ENCODE peak calls at places on chromosomes 4 and X, in nine cellular contexts. T, Z, R, B, F, Y, J, G and V are unnamed samples.

GRCh38 chr4:36551697-36552214 is 270.3 kb downstream of the DTHD1 start:
- DNase-seq in B (no peak), G (no peak), F (no peak), J (no peak), T (no peak), Z (no peak), R (peak; percentile 94), Y (no peak), V (no peak)

GRCh38 chrX:20906571-20906970 is 467.6 kb upstream of the CNKSR2 start:
- DNase-seq in F (no peak), Z (no peak), G (no peak), R (peak; percentile 16), Y (peak; percentile 51), T (no peak), B (no peak), J (no peak), V (no peak)

GRCh38 chr4:81447551-81448266 is 24.0 kb downstream of the RASGEF1B start:
- DNase-seq in Z (no peak), B (no peak), T (no peak), F (no peak), Y (no peak), R (no peak), J (no peak), G (no peak), V (no peak)

GRCh38 chrX:2638279-2638678 is 52.8 kb upstream of the CD99 start:
- DNase-seq in F (no peak), G (no peak), Z (no peak), J (no peak), B (no peak), R (no peak), T (no peak), Y (no peak), V (no peak)

GRCh38 chrX:41273638-41274037 is 60.3 kb upstream of the DDX3X start:
- DNase-seq in T (no peak), F (no peak), R (peak; percentile 17), J (no peak), Y (peak; percentile 18), G (no peak), B (no peak), Z (no peak), V (no peak)

GRCh38 chr4:74805601-74806000 is 11.3 kb upstream of the BTC start:
- DNase-seq in F (no peak), R (peak; percentile 42), B (no peak), G (no peak), Z (no peak), T (no peak), J (no peak), Y (peak; percentile 83), V (no peak)

GRCh38 chr4:167775374-167775773 is 317.0 kb upstream of the ANXA10 start:
- DNase-seq in G (no peak), F (no peak), Y (peak; percentile 77), B (no peak), Z (no peak), T (no peak), R (peak; percentile 64), J (no peak), V (peak; percentile 1)

GRCh38 chrX:13254076-13254785 is 65.6 kb downstream of the ATXN3L start:
- DNase-seq in J (peak; percentile 32), Y (peak; percentile 65), F (no peak), G (peak; percentile 43), R (peak; percentile 14), Z (no peak), B (peak; percentile 38), T (peak; percentile 5), V (no peak)

GRCh38 chr4:111020961-111021360 is 398.1 kb upstream of the PITX2 start:
- DNase-seq in B (no peak), Z (no peak), Y (no peak), G (no peak), T (no peak), R (no peak), J (no peak), F (no peak), V (no peak)

GRCh38 chr4:47762376-47763266 is 75.2 kb downstream of the CORIN start:
- DNase-seq in T (no peak), J (no peak), F (no peak), B (no peak), Y (no peak), G (no peak), R (no peak), Z (no peak), V (no peak)

GRCh38 chr4:177191586-177191985 is 118.1 kb upstream of the NEIL3 start:
- DNase-seq in Y (no peak), B (no peak), F (no peak), G (no peak), T (no peak), J (no peak), Z (no peak), R (no peak), V (no peak)

GRCh38 chr4:106369456-106370060 is 980 bp upstream of the GIMD1 start:
- DNase-seq in R (no peak), J (peak; percentile 28), Z (peak; percentile 57), B (no peak), T (peak; percentile 67), G (no peak), F (peak; percentile 66), Y (peak; percentile 88), V (peak; percentile 44)

GRCh38 chr4:5980436-5981155 is 37.6 kb downstream of the C4orf50 start:
- DNase-seq in T (no peak), R (no peak), B (no peak), Z (no peak), J (no peak), Y (peak; percentile 5), F (no peak), G (no peak), V (no peak)

GRCh38 chr4:5982156-5982973 is 35.9 kb downstream of the C4orf50 start:
- DNase-seq in R (no peak), Y (no peak), G (no peak), Z (no peak), T (no peak), B (no peak), J (no peak), F (no peak), V (no peak)

GRCh38 chr4:5976921-5977320 is 41.3 kb downstream of the C4orf50 start:
- DNase-seq in F (no peak), Y (no peak), R (no peak), Z (no peak), J (no peak), T (no peak), B (no peak), G (no peak), V (no peak)

GRCh38 chr4:5976431-5976830 is 41.8 kb downstream of the C4orf50 start:
- DNase-seq in Y (no peak), R (no peak), F (no peak), J (no peak), Z (no peak), B (no peak), G (no peak), T (no peak), V (no peak)

DNA sequence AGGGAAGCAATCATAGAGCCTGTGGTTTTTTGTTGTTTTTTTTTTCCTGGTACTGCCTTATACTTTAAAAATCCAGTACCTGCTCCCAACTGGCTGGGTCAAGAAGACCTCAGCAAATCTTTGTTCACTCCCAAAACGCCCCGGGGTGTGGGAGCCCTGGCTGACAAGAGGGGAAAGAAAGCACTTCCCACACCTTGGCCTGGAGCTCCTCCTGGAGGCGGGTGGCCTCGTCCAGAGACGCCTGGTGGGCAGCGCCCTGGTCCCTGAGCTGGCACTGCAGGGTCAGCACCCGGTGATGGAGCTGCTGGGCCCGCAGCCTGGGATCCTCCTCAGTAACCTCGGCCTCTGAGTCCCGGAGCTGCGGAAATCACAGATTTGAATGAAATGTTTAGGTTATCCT is 38.2 kb downstream of the C4orf50 start:
- DNase-seq in R (no peak), T (peak; percentile 82), F (no peak), Y (peak; percentile 14), G (no peak), J (no peak), Z (no peak), B (peak; percentile 24), V (no peak)
- TF ChIP-seq CTCF in R (peak; percentile 43), T (peak; percentile 76), F (no peak), Y (peak; percentile 39), G (no peak), J (no peak), Z (no peak), B (peak; percentile 54), V (peak; percentile 20)

DNA sequence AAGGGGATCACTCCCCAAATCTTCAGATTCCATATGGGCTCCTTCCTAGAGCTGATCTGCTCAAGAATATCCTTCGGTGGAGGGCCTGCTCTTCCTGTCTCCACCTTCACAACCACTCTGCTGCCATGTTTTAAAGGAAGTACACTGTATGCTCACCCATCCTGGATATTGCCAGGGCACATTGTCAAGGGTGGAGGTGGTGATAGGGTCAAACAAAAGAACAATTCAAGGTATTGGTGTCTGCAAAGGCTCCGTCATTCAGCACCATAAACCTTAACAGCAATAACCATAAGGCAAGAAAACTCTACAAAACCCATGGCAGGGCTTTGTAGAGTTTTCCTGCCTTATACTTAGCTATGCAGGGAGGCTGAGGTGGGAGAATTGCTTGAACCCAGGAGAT is 18.9 kb downstream of the NAAA start:
- DNase-seq in F (no peak), R (no peak), Y (no peak), B (no peak), T (no peak), Z (no peak), G (no peak), J (no peak), V (no peak)
- TF ChIP-seq CTCF in F (no peak), R (no peak), Y (no peak), B (no peak), T (no peak), Z (no peak), G (no peak), J (no peak), V (no peak)

DNA sequence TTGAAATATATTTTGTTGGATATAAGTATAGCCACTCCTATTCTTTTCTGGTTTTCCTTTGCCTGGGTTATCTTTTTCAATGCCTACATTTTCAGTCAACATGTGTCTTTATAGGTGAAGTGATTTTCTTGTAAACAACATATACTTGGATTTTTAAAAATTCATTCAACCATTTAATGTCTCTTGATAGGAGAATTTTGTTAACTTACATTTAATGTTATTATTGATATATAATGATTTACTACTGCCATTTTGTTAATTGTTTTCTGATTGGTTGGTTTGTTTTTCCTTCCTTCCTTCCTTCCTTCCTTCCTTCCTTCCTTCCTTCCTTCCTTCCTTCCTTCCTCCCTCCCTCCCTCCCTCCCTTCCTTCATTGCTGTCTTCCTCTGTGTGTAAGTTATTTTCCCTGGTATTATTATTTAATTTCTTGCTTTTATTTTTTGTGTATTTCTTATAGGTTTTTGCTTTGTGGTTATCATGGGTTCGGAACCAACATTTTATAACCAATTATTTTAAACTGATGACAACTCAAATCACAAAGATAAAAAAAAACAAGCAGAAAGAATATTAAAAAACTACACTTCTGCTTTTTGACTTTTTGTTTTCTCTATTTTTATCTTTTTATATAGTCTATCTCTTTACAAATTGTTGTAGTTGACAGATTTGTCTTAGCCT is 330.1 kb upstream of the GRID2 start:
- DNase-seq in J (no peak), R (no peak), Z (no peak), T (no peak), G (no peak), F (no peak), Y (no peak), B (no peak), V (no peak)
- TF ChIP-seq CTCF in J (no peak), R (no peak), Z (no peak), T (no peak), G (no peak), F (no peak), Y (no peak), B (no peak), V (no peak)

DNA sequence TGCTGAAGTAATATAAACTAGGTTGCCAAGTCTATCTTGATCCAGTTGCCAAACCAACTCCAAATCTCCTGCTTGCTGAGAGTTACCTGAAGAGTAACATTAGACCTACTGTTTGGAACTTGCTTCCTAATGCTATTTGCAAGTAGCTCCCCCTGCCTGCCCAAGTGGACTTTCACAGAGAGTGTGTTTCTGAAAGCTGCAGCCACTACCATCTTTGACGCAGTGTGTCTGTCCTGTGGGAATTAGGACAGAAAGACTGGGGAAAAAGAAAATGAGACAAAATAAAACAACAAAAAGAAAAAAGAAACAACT is 195.0 kb upstream of the HS3ST1 start:
- DNase-seq in J (peak; percentile 5), T (peak; percentile 54), R (no peak), G (peak; percentile 17), F (no peak), B (peak; percentile 15), Z (no peak), Y (no peak), V (no peak)
- TF ChIP-seq CTCF in J (peak; percentile 15), T (peak; percentile 52), R (peak; percentile 77), G (no peak), F (no peak), B (peak; percentile 30), Z (no peak), Y (peak; percentile 10), V (peak; percentile 58)